ENCODE peak calls at places on chromosomes 12 and 14, in seven cellular contexts. K, S, A, T, V, O and B are unnamed samples.

GRCh38 chr12:116539905-116540482 is 19.2 kb upstream of the MAP1LC3B2 start:
- DNase-seq in K (peak; percentile 82), S (no peak), A (no peak), T (no peak), V (no peak), O (no peak), B (no peak)

GRCh38 chr12:121288941-121289340 is 7.6 kb downstream of the CAMKK2 start:
- DNase-seq in K (no peak), S (no peak), A (no peak), T (no peak), V (no peak), O (peak; percentile 2), B (no peak)

GRCh38 chr12:122995503-122996187 is 15.2 kb downstream of the ARL6IP4 start:
- DNase-seq in K (no peak), S (no peak), A (no peak), T (no peak), V (no peak), O (no peak), B (no peak)

GRCh38 chr14:77151245-77151644 is 9.7 kb upstream of the ZDHHC22 start:
- DNase-seq in K (peak; percentile 50), S (no peak), A (peak; percentile 23), T (no peak), V (no peak), O (no peak), B (no peak)

GRCh38 chr12:120680165-120680738 is 6.7 kb upstream of the MLEC start:
- DNase-seq in K (no peak), S (no peak), A (no peak), T (no peak), V (no peak), O (no peak), B (no peak)

GRCh38 chr14:69152181-69152943 is 557 bp downstream of the DCAF5 start:
- DNase-seq in K (peak; percentile 26), S (peak; percentile 36), A (peak; percentile 62), T (no peak), V (no peak), O (peak; percentile 55), B (no peak)

GRCh38 chr12:96120359-96121100 is 73.6 kb upstream of the ELK3 start:
- DNase-seq in K (peak; percentile 45), S (no peak), A (no peak), T (no peak), V (peak; percentile 25), O (peak; percentile 76), B (no peak)

GRCh38 chr12:69671597-69671996 is 27.5 kb downstream of the BEST3 start:
- DNase-seq in K (no peak), S (no peak), A (no peak), T (no peak), V (no peak), O (no peak), B (no peak)

GRCh38 chr12:130142736-130143135 is 19.5 kb upstream of the FZD10 start:
- DNase-seq in K (no peak), S (no peak), A (no peak), T (no peak), V (no peak), O (no peak), B (no peak)